ENCODE peak calls at places on chromosomes 6 and 20, in nine cellular contexts. One of them, this sample, is unnamed.

GRCh38 chr20:47252879-47253307 is 103.6 kb downstream of the ZMYND8 start:
- DNase-seq in NCI-H748 treated with DMSO at 0.1 percent for 48 hours: no peak
- DNase-seq in Caki2: no peak
- DNase-seq in G401: no peak
- DNase-seq in stimulated activated CD8-positive, alpha-beta memory T cell treated with anti-CD3 and anti-CD28 coated beads, Interleukin-7, amount 100 ng/mL, for 1 hour: no peak
- DNase-seq in RPMI7951: no peak
- DNase-seq in mucosa of descending colon: no peak
- DNase-seq in activated CD4-positive, alpha-beta T cell treated with anti-CD3 and anti-CD28 coated beads, Interleukin-2, amount 50 U/mL, for 1 hour: no peak
- DNase-seq in T-helper 1 cell: no peak
- DNase-seq in this sample: no peak

GRCh38 chr6:168093071-168093505 is 14.1 kb upstream of the FRMD1 start:
- DNase-seq in RPMI7951: no peak
- DNase-seq in T-helper 1 cell: no peak
- DNase-seq in activated CD4-positive, alpha-beta T cell treated with anti-CD3 and anti-CD28 coated beads, Interleukin-2, amount 50 U/mL, for 1 hour: no peak
- DNase-seq in stimulated activated CD8-positive, alpha-beta memory T cell treated with anti-CD3 and anti-CD28 coated beads, Interleukin-7, amount 100 ng/mL, for 1 hour: no peak
- DNase-seq in NCI-H748 treated with DMSO at 0.1 percent for 48 hours: peak; percentile 30
- DNase-seq in Caki2: peak; percentile 21
- DNase-seq in G401: no peak
- DNase-seq in mucosa of descending colon: peak; percentile 71
- DNase-seq in this sample: no peak

GRCh38 chr20:38065764-38066375 is 32.3 kb downstream of the RPRD1B start:
- DNase-seq in stimulated activated CD8-positive, alpha-beta memory T cell treated with anti-CD3 and anti-CD28 coated beads, Interleukin-7, amount 100 ng/mL, for 1 hour: no peak
- DNase-seq in NCI-H748 treated with DMSO at 0.1 percent for 48 hours: no peak
- DNase-seq in mucosa of descending colon: no peak
- DNase-seq in T-helper 1 cell: no peak
- DNase-seq in Caki2: no peak
- DNase-seq in activated CD4-positive, alpha-beta T cell treated with anti-CD3 and anti-CD28 coated beads, Interleukin-2, amount 50 U/mL, for 1 hour: no peak
- DNase-seq in RPMI7951: no peak
- DNase-seq in G401: peak; percentile 73
- DNase-seq in this sample: no peak

GRCh38 chr6:166616261-166617226 is 10.5 kb downstream of the RPS6KA2 start:
- DNase-seq in RPMI7951: no peak
- DNase-seq in NCI-H748 treated with DMSO at 0.1 percent for 48 hours: no peak
- DNase-seq in G401: no peak
- DNase-seq in T-helper 1 cell: no peak
- DNase-seq in activated CD4-positive, alpha-beta T cell treated with anti-CD3 and anti-CD28 coated beads, Interleukin-2, amount 50 U/mL, for 1 hour: no peak
- DNase-seq in stimulated activated CD8-positive, alpha-beta memory T cell treated with anti-CD3 and anti-CD28 coated beads, Interleukin-7, amount 100 ng/mL, for 1 hour: no peak
- DNase-seq in Caki2: no peak
- DNase-seq in mucosa of descending colon: no peak
- DNase-seq in this sample: no peak

GRCh38 chr20:61628480-61628879 is 376.4 kb downstream of the CDH4 start:
- DNase-seq in T-helper 1 cell: no peak
- DNase-seq in Caki2: no peak
- DNase-seq in RPMI7951: no peak
- DNase-seq in mucosa of descending colon: no peak
- DNase-seq in NCI-H748 treated with DMSO at 0.1 percent for 48 hours: no peak
- DNase-seq in stimulated activated CD8-positive, alpha-beta memory T cell treated with anti-CD3 and anti-CD28 coated beads, Interleukin-7, amount 100 ng/mL, for 1 hour: no peak
- DNase-seq in activated CD4-positive, alpha-beta T cell treated with anti-CD3 and anti-CD28 coated beads, Interleukin-2, amount 50 U/mL, for 1 hour: no peak
- DNase-seq in G401: no peak
- DNase-seq in this sample: no peak

GRCh38 chr6:162856885-162857284 is 129.1 kb downstream of the PACRG start:
- DNase-seq in G401: peak; percentile 78
- DNase-seq in RPMI7951: peak; percentile 90
- DNase-seq in Caki2: peak; percentile 62
- DNase-seq in activated CD4-positive, alpha-beta T cell treated with anti-CD3 and anti-CD28 coated beads, Interleukin-2, amount 50 U/mL, for 1 hour: no peak
- DNase-seq in mucosa of descending colon: no peak
- DNase-seq in NCI-H748 treated with DMSO at 0.1 percent for 48 hours: peak; percentile 72
- DNase-seq in stimulated activated CD8-positive, alpha-beta memory T cell treated with anti-CD3 and anti-CD28 coated beads, Interleukin-7, amount 100 ng/mL, for 1 hour: no peak
- DNase-seq in T-helper 1 cell: no peak
- DNase-seq in this sample: peak; percentile 36

GRCh38 chr6:37103169-37104039 is 66.5 kb upstream of the PIM1 start:
- DNase-seq in NCI-H748 treated with DMSO at 0.1 percent for 48 hours: peak; percentile 97
- DNase-seq in T-helper 1 cell: no peak
- DNase-seq in Caki2: peak; percentile 92
- DNase-seq in G401: peak; percentile 74
- DNase-seq in mucosa of descending colon: peak; percentile 93
- DNase-seq in RPMI7951: peak; percentile 56
- DNase-seq in activated CD4-positive, alpha-beta T cell treated with anti-CD3 and anti-CD28 coated beads, Interleukin-2, amount 50 U/mL, for 1 hour: peak; percentile 6
- DNase-seq in stimulated activated CD8-positive, alpha-beta memory T cell treated with anti-CD3 and anti-CD28 coated beads, Interleukin-7, amount 100 ng/mL, for 1 hour: no peak
- DNase-seq in this sample: peak; percentile 91

GRCh38 chr6:31060162-31060561 is 49.9 kb downstream of the MUC22 start:
- DNase-seq in G401: no peak
- DNase-seq in stimulated activated CD8-positive, alpha-beta memory T cell treated with anti-CD3 and anti-CD28 coated beads, Interleukin-7, amount 100 ng/mL, for 1 hour: no peak
- DNase-seq in activated CD4-positive, alpha-beta T cell treated with anti-CD3 and anti-CD28 coated beads, Interleukin-2, amount 50 U/mL, for 1 hour: no peak
- DNase-seq in T-helper 1 cell: no peak
- DNase-seq in RPMI7951: no peak
- DNase-seq in Caki2: no peak
- DNase-seq in NCI-H748 treated with DMSO at 0.1 percent for 48 hours: no peak
- DNase-seq in mucosa of descending colon: no peak
- DNase-seq in this sample: no peak

GRCh38 chr6:146850238-146850896 is 251.6 kb downstream of the ADGB start:
- DNase-seq in mucosa of descending colon: no peak
- DNase-seq in RPMI7951: peak; percentile 80
- DNase-seq in NCI-H748 treated with DMSO at 0.1 percent for 48 hours: no peak
- DNase-seq in Caki2: no peak
- DNase-seq in T-helper 1 cell: no peak
- DNase-seq in activated CD4-positive, alpha-beta T cell treated with anti-CD3 and anti-CD28 coated beads, Interleukin-2, amount 50 U/mL, for 1 hour: no peak
- DNase-seq in stimulated activated CD8-positive, alpha-beta memory T cell treated with anti-CD3 and anti-CD28 coated beads, Interleukin-7, amount 100 ng/mL, for 1 hour: no peak
- DNase-seq in G401: no peak
- DNase-seq in this sample: no peak

GRCh38 chr6:5076931-5077330 is 8.2 kb upstream of the PPP1R3G start:
- DNase-seq in stimulated activated CD8-positive, alpha-beta memory T cell treated with anti-CD3 and anti-CD28 coated beads, Interleukin-7, amount 100 ng/mL, for 1 hour: no peak
- DNase-seq in Caki2: no peak
- DNase-seq in T-helper 1 cell: no peak
- DNase-seq in mucosa of descending colon: no peak
- DNase-seq in G401: no peak
- DNase-seq in RPMI7951: no peak
- DNase-seq in NCI-H748 treated with DMSO at 0.1 percent for 48 hours: no peak
- DNase-seq in activated CD4-positive, alpha-beta T cell treated with anti-CD3 and anti-CD28 coated beads, Interleukin-2, amount 50 U/mL, for 1 hour: no peak
- DNase-seq in this sample: no peak

GRCh38 chr6:139711714-139712585 is 337.5 kb upstream of the CITED2 start:
- DNase-seq in G401: no peak
- DNase-seq in mucosa of descending colon: no peak
- DNase-seq in T-helper 1 cell: no peak
- DNase-seq in RPMI7951: peak; percentile 49
- DNase-seq in stimulated activated CD8-positive, alpha-beta memory T cell treated with anti-CD3 and anti-CD28 coated beads, Interleukin-7, amount 100 ng/mL, for 1 hour: no peak
- DNase-seq in activated CD4-positive, alpha-beta T cell treated with anti-CD3 and anti-CD28 coated beads, Interleukin-2, amount 50 U/mL, for 1 hour: no peak
- DNase-seq in Caki2: no peak
- DNase-seq in NCI-H748 treated with DMSO at 0.1 percent for 48 hours: no peak
- DNase-seq in this sample: no peak

GRCh38 chr6:148329568-148330299 is 12.9 kb upstream of the SASH1 start:
- DNase-seq in T-helper 1 cell: no peak
- DNase-seq in stimulated activated CD8-positive, alpha-beta memory T cell treated with anti-CD3 and anti-CD28 coated beads, Interleukin-7, amount 100 ng/mL, for 1 hour: no peak
- DNase-seq in G401: no peak
- DNase-seq in RPMI7951: peak; percentile 79
- DNase-seq in activated CD4-positive, alpha-beta T cell treated with anti-CD3 and anti-CD28 coated beads, Interleukin-2, amount 50 U/mL, for 1 hour: no peak
- DNase-seq in mucosa of descending colon: no peak
- DNase-seq in NCI-H748 treated with DMSO at 0.1 percent for 48 hours: no peak
- DNase-seq in Caki2: no peak
- DNase-seq in this sample: no peak

GRCh38 chr6:75128881-75129570 is 76.8 kb downstream of the COL12A1 start:
- DNase-seq in stimulated activated CD8-positive, alpha-beta memory T cell treated with anti-CD3 and anti-CD28 coated beads, Interleukin-7, amount 100 ng/mL, for 1 hour: no peak
- DNase-seq in G401: no peak
- DNase-seq in activated CD4-positive, alpha-beta T cell treated with anti-CD3 and anti-CD28 coated beads, Interleukin-2, amount 50 U/mL, for 1 hour: no peak
- DNase-seq in T-helper 1 cell: no peak
- DNase-seq in RPMI7951: peak; percentile 53
- DNase-seq in Caki2: no peak
- DNase-seq in NCI-H748 treated with DMSO at 0.1 percent for 48 hours: no peak
- DNase-seq in mucosa of descending colon: no peak
- DNase-seq in this sample: no peak

GRCh38 chr20:37468886-37469285 is 52.2 kb upstream of the NNAT start:
- DNase-seq in T-helper 1 cell: no peak
- DNase-seq in RPMI7951: no peak
- DNase-seq in activated CD4-positive, alpha-beta T cell treated with anti-CD3 and anti-CD28 coated beads, Interleukin-2, amount 50 U/mL, for 1 hour: no peak
- DNase-seq in G401: no peak
- DNase-seq in mucosa of descending colon: no peak
- DNase-seq in Caki2: no peak
- DNase-seq in stimulated activated CD8-positive, alpha-beta memory T cell treated with anti-CD3 and anti-CD28 coated beads, Interleukin-7, amount 100 ng/mL, for 1 hour: no peak
- DNase-seq in NCI-H748 treated with DMSO at 0.1 percent for 48 hours: no peak
- DNase-seq in this sample: no peak

GRCh38 chr6:41286544-41287346 is at the start of gene TREM1:
- DNase-seq in NCI-H748 treated with DMSO at 0.1 percent for 48 hours: no peak
- DNase-seq in Caki2: no peak
- DNase-seq in stimulated activated CD8-positive, alpha-beta memory T cell treated with anti-CD3 and anti-CD28 coated beads, Interleukin-7, amount 100 ng/mL, for 1 hour: no peak
- DNase-seq in T-helper 1 cell: no peak
- DNase-seq in mucosa of descending colon: no peak
- DNase-seq in G401: no peak
- DNase-seq in RPMI7951: peak; percentile 47
- DNase-seq in activated CD4-positive, alpha-beta T cell treated with anti-CD3 and anti-CD28 coated beads, Interleukin-2, amount 50 U/mL, for 1 hour: no peak
- DNase-seq in this sample: no peak